ENCODE peak calls at places on chromosomes 1 and 21, in ten cellular contexts. A is effector memory CD4-positive, alpha-beta T cell; F is left ventricle myocardium inferior; M is GM12878; J is BE2C; R is lower lobe of right lung; Y is cardiac muscle cell; X is aorta; K is neural progenitor cell; T is colonic mucosa. L is an unnamed sample.

GRCh38 chr21:8992731-8993174 is 1528.6 kb upstream of the TPTE start:
- DNase-seq in Y (no peak), T (no peak), F (no peak), J (peak; percentile 78), X (peak; percentile 85), M (no peak), K (no peak), A (no peak), R (no peak), L (peak; percentile 85)

GRCh38 chr21:35390013-35390776 is 341.1 kb upstream of the RUNX1 start:
- DNase-seq in Y (peak; percentile 44), R (no peak), J (no peak), T (no peak), X (no peak), F (no peak), A (no peak), K (no peak), M (no peak), L (no peak)

GRCh38 chr1:6870571-6870970 is 85.3 kb downstream of the CAMTA1 start:
- DNase-seq in M (no peak), J (no peak), X (no peak), R (no peak), Y (no peak), A (no peak), K (no peak), T (no peak), F (no peak), L (no peak)

GRCh38 chr1:57423135-57424131 is at the start of gene DAB1:
- DNase-seq in A (no peak), F (no peak), M (no peak), K (peak; percentile 76), Y (peak; percentile 5), J (no peak), X (no peak), R (no peak), T (no peak), L (no peak)

GRCh38 chr21:28066051-28066450 is 926.6 kb downstream of the LTN1 start:
- DNase-seq in X (no peak), T (no peak), A (no peak), K (no peak), R (no peak), Y (no peak), J (no peak), M (no peak), F (no peak), L (no peak)

GRCh38 chr1:94792473-94792875 is 27.7 kb upstream of the SLC44A3 start:
- DNase-seq in R (no peak), M (peak; percentile 45), A (no peak), Y (peak; percentile 51), T (no peak), K (no peak), J (no peak), F (no peak), X (no peak), L (no peak)

GRCh38 chr1:81801834-81802531 is 1.2 kb downstream of the ADGRL2 start:
- DNase-seq in R (peak; percentile 44), Y (peak; percentile 72), J (peak; percentile 32), F (peak; percentile 29), T (peak; percentile 34), A (no peak), K (peak; percentile 62), M (no peak), X (peak; percentile 78), L (peak; percentile 34)

GRCh38 chr1:37485902-37486679 is 11.7 kb downstream of the ZC3H12A start:
- DNase-seq in Y (peak; percentile 66), J (no peak), R (no peak), F (no peak), A (no peak), T (peak; percentile 24), K (no peak), M (no peak), X (no peak), L (no peak)

GRCh38 chr1:233334092-233334491 is 6.6 kb downstream of the MAP3K21 start:
- DNase-seq in F (no peak), T (no peak), Y (no peak), K (no peak), R (no peak), J (no peak), X (no peak), M (no peak), A (no peak), L (no peak)

GRCh38 chr1:190179817-190180216 is 297.8 kb downstream of the BRINP3 start:
- DNase-seq in A (no peak), T (no peak), Y (peak; percentile 52), X (no peak), M (no peak), F (no peak), R (no peak), K (no peak), J (no peak), L (no peak)

GRCh38 chr1:2821970-2822620 is 20.6 kb upstream of the TTC34 start:
- DNase-seq in X (peak; percentile 87), T (peak; percentile 22), R (peak; percentile 61), M (no peak), K (no peak), A (peak; percentile 14), Y (no peak), F (peak; percentile 48), J (peak; percentile 41), L (peak; percentile 81)

GRCh38 chr1:64948905-64949833 is 17.2 kb downstream of the JAK1 start:
- DNase-seq in Y (peak; percentile 34), J (no peak), M (no peak), F (no peak), R (no peak), K (no peak), X (no peak), A (no peak), T (no peak), L (no peak)

GRCh38 chr1:199113265-199113869 is 474.5 kb downstream of the PTPRC start:
- DNase-seq in Y (peak; percentile 83), J (peak; percentile 68), K (peak; percentile 45), A (peak; percentile 45), F (peak; percentile 23), T (peak; percentile 61), R (peak; percentile 59), X (no peak), M (peak; percentile 43), L (peak; percentile 48)

GRCh38 chr1:21340230-21340564 is 49.9 kb upstream of the ECE1 start:
- DNase-seq in F (no peak), A (no peak), R (peak; percentile 67), Y (no peak), M (no peak), T (peak; percentile 97), J (no peak), K (no peak), X (peak; percentile 85), L (peak; percentile 82)

GRCh38 chr1:29655145-29655544 is 418.8 kb downstream of the PTPRU start:
- DNase-seq in X (no peak), Y (no peak), F (no peak), T (peak; percentile 1), J (no peak), M (peak; percentile 15), K (no peak), R (no peak), A (no peak), L (no peak)

DNA sequence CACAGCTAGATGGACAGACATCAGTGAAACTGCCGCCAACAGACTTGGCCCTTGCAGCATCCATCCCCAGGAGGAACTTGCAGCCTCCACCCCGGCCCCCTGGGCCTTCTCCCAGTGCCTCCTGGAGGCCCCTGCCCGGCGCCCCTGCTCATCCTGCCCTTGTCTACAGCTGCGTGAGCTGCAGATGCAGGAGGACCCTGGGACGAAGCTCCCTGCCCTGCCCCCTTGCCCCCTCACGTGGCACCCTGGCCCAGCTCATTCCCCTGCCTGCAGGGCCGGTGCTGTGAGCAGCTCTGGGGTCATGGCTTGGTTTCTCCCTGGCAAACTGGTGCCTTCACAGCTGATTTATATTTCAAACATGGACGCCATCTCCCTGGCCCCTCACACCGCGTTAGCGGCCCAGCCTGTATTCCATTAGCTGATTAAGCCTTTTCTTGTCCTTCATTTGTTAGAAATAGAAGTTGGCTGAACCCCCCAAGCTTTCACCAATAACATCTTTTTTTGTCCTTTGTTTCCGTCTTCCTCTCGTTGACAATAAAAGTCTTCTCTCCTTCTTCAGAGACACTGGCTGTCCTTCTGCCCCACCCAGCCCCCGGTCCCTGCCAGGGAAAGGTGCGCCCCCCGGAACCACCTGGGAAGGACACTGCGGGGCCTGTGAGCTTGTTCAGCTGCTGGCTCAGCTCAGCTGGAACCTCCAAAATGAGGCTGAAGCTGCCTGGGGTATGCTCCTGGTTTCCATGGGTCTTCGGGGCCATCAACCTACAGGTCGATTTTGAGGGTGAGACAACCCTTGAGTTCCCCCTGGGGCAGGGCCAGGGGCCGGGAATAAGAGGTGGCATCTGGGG is 34.0 kb upstream of the SLC19A1 start:
- DNase-seq in A (no peak), K (no peak), R (peak; percentile 39), F (peak; percentile 7), X (peak; percentile 64), Y (no peak), T (no peak), J (no peak), M (no peak), L (peak; percentile 10)
- H3K4me3 ChIP-seq in A (no peak overlapping the region), K (no peak overlapping the region), R (no peak overlapping the region), F (no peak overlapping the region), X (no peak overlapping the region), Y (no peak overlapping the region), T (no peak overlapping the region), J (no peak overlapping the region), M (no peak overlapping the region), L (no peak overlapping the region)

DNA sequence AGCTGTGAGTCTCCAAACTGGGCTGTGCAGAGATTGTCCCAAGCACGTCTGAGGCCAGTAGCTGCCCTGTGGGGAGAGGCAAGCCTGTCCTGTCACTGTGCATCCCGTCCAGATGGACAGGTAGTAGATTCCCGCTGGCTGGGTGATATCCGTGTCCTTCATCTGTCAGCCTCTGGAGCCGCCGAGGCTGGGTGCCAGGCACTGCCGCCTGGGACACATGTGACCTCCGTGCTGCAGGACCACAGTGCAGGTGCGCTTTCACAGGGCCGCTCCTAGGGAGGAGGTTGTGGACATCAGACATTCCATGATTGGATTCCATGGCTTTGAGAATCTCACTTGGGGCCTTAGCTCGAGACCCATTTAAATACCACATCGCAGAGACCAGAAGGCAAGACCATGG is 4.7 kb downstream of the PDXK start:
- DNase-seq in M (no peak), A (no peak), Y (no peak), T (no peak), J (no peak), K (no peak), X (no peak), R (no peak), F (peak; percentile 45), L (no peak)
- H3K4me1 ChIP-seq in M (peaks cover 57% of the 10 kb centered on the region), A (peaks cover 35% of the 10 kb centered on the region), Y (peaks cover 7% of the 10 kb centered on the region), T (peaks cover 37% of the 10 kb centered on the region), J (peaks cover 5% of the 10 kb centered on the region), K (peaks cover 8% of the 10 kb centered on the region), X (no peaks in the 10 kb centered on the region), R (peaks cover 79% of the 10 kb centered on the region), F (peaks cover 81% of the 10 kb centered on the region), L (peaks cover 88% of the 10 kb centered on the region)

GRCh38 chr1:147772540-147772939 is 12.1 kb upstream of the GJA5 start:
- DNase-seq in J (no peak), K (no peak), X (no peak), A (no peak), Y (no peak), R (no peak), T (no peak), M (no peak), F (no peak), L (no peak)
- H3K4me3 ChIP-seq in J (no peak overlapping the region), K (no peak overlapping the region), X (peak overlapping the region; percentile 84), A (no peak overlapping the region), Y (no peak overlapping the region), R (peak overlapping the region; percentile 41), T (no peak overlapping the region), M (no peak overlapping the region), F (peak overlapping the region; percentile 50), L (peak overlapping the region; percentile 33)

DNA sequence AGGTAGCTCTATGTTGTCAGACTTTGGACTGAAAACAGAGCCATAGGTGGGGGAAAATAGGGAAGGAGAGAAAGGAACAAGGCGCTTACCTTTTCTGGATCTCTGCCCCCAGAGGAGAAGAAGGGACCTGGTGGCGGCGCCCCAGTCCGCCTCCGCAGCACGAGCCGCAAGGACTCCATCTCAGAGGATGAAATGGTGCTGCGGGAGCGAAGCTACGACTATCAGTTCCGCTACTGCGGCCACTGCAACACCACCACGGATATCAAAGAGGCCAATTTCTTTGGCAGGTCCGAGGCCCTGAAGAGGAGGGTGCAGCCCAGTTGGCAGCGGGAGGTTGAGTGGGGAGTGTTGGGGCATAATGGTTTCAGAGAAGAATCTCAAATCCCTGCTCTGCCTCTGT is 18.5 kb upstream of the TMEM222 start:
- DNase-seq in M (no peak), T (no peak), K (no peak), F (no peak), Y (no peak), A (no peak), X (peak; percentile 41), R (no peak), J (no peak), L (no peak)
- H3K4me1 ChIP-seq in M (peaks cover 5% of the 10 kb centered on the region), T (no peaks in the 10 kb centered on the region), K (peaks cover 54% of the 10 kb centered on the region), F (peaks cover 29% of the 10 kb centered on the region), Y (peaks cover 27% of the 10 kb centered on the region), A (no peaks in the 10 kb centered on the region), X (no peaks in the 10 kb centered on the region), R (peaks cover 26% of the 10 kb centered on the region), J (peaks cover 16% of the 10 kb centered on the region), L (peaks cover 19% of the 10 kb centered on the region)

L was measured in left lung.